ENCODE peak calls at places on chromosomes 2 and 18, in nine cellular contexts. One of them, this sample, is unnamed.

GRCh38 chr2:133844214-133844892 is 276.1 kb upstream of the NCKAP5 start:
- DNase-seq in lung microvascular endothelial cell: peak
- DNase-seq in WTC11: peak
- DNase-seq in GM20000: peak
- DNase-seq in HCT116: peak
- DNase-seq in cerebellum: peak
- DNase-seq in lung: peak
- DNase-seq in stimulated activated CD8-positive, alpha-beta memory T cell treated with anti-CD3 and anti-CD28 coated beads, Interleukin-7, amount 100 ng/mL, for 24 hours: peak
- DNase-seq in AG09309: peak
- DNase-seq in this sample: peak

GRCh38 chr2:48572797-48573196 is 42.8 kb downstream of the STON1 start:
- DNase-seq in lung microvascular endothelial cell: peak
- DNase-seq in WTC11: peak
- DNase-seq in GM20000: no peak
- DNase-seq in HCT116: no peak
- DNase-seq in cerebellum: no peak
- DNase-seq in lung: no peak
- DNase-seq in stimulated activated CD8-positive, alpha-beta memory T cell treated with anti-CD3 and anti-CD28 coated beads, Interleukin-7, amount 100 ng/mL, for 24 hours: no peak
- DNase-seq in AG09309: no peak
- DNase-seq in this sample: no peak

GRCh38 chr18:8967573-8967972 is 134.9 kb upstream of the NDUFV2 start:
- DNase-seq in lung microvascular endothelial cell: no peak
- DNase-seq in WTC11: no peak
- DNase-seq in GM20000: no peak
- DNase-seq in HCT116: no peak
- DNase-seq in cerebellum: no peak
- DNase-seq in lung: no peak
- DNase-seq in stimulated activated CD8-positive, alpha-beta memory T cell treated with anti-CD3 and anti-CD28 coated beads, Interleukin-7, amount 100 ng/mL, for 24 hours: no peak
- DNase-seq in AG09309: no peak
- DNase-seq in this sample: no peak

GRCh38 chr18:58044370-58045264 is 591 bp downstream of the NEDD4L start:
- DNase-seq in lung microvascular endothelial cell: peak
- DNase-seq in WTC11: peak
- DNase-seq in GM20000: no peak
- DNase-seq in HCT116: no peak
- DNase-seq in cerebellum: peak
- DNase-seq in lung: peak
- DNase-seq in stimulated activated CD8-positive, alpha-beta memory T cell treated with anti-CD3 and anti-CD28 coated beads, Interleukin-7, amount 100 ng/mL, for 24 hours: no peak
- DNase-seq in AG09309: no peak
- DNase-seq in this sample: peak

GRCh38 chr2:184945306-184945705 is 347.0 kb downstream of the ZNF804A start:
- DNase-seq in lung microvascular endothelial cell: no peak
- DNase-seq in WTC11: no peak
- DNase-seq in GM20000: no peak
- DNase-seq in HCT116: no peak
- DNase-seq in cerebellum: no peak
- DNase-seq in lung: no peak
- DNase-seq in stimulated activated CD8-positive, alpha-beta memory T cell treated with anti-CD3 and anti-CD28 coated beads, Interleukin-7, amount 100 ng/mL, for 24 hours: no peak
- DNase-seq in AG09309: no peak
- DNase-seq in this sample: no peak

GRCh38 chr2:20666114-20666363 is 905 bp upstream of the GDF7 start:
- DNase-seq in lung microvascular endothelial cell: no peak
- DNase-seq in WTC11: no peak
- DNase-seq in GM20000: peak
- DNase-seq in HCT116: no peak
- DNase-seq in cerebellum: no peak
- DNase-seq in lung: no peak
- DNase-seq in stimulated activated CD8-positive, alpha-beta memory T cell treated with anti-CD3 and anti-CD28 coated beads, Interleukin-7, amount 100 ng/mL, for 24 hours: no peak
- DNase-seq in AG09309: no peak
- DNase-seq in this sample: no peak

GRCh38 chr18:57446322-57446721 is 11.1 kb downstream of the ONECUT2 start:
- DNase-seq in lung microvascular endothelial cell: peak
- DNase-seq in WTC11: peak
- DNase-seq in GM20000: peak
- DNase-seq in HCT116: no peak
- DNase-seq in cerebellum: peak
- DNase-seq in lung: no peak
- DNase-seq in stimulated activated CD8-positive, alpha-beta memory T cell treated with anti-CD3 and anti-CD28 coated beads, Interleukin-7, amount 100 ng/mL, for 24 hours: no peak
- DNase-seq in AG09309: no peak
- DNase-seq in this sample: no peak

GRCh38 chr2:68441179-68441993 is 25.7 kb downstream of the FBXO48 start:
- DNase-seq in lung microvascular endothelial cell: peak
- DNase-seq in WTC11: peak
- DNase-seq in GM20000: peak
- DNase-seq in HCT116: peak
- DNase-seq in cerebellum: peak
- DNase-seq in lung: peak
- DNase-seq in stimulated activated CD8-positive, alpha-beta memory T cell treated with anti-CD3 and anti-CD28 coated beads, Interleukin-7, amount 100 ng/mL, for 24 hours: peak
- DNase-seq in AG09309: peak
- DNase-seq in this sample: peak

GRCh38 chr18:12751891-12752290 is 49.0 kb downstream of the PSMG2 start:
- DNase-seq in lung microvascular endothelial cell: no peak
- DNase-seq in WTC11: no peak
- DNase-seq in GM20000: no peak
- DNase-seq in HCT116: no peak
- DNase-seq in cerebellum: peak
- DNase-seq in lung: no peak
- DNase-seq in stimulated activated CD8-positive, alpha-beta memory T cell treated with anti-CD3 and anti-CD28 coated beads, Interleukin-7, amount 100 ng/mL, for 24 hours: no peak
- DNase-seq in AG09309: no peak
- DNase-seq in this sample: no peak

This sample was measured in NCI-H226.